ENCODE peak calls at places on chromosomes 4 and X, in five cellular contexts. J, N, O, H and P are unnamed samples.

GRCh38 chr4:111641813-111642579 is 503.3 kb upstream of the FAM241A start:
- DNase-seq in J (peak; percentile 84), N (peak; percentile 47), O (peak; percentile 52), H (peak; percentile 64), P (peak; percentile 60)

GRCh38 chr4:187184513-187184912 is 460.9 kb upstream of the FAT1 start:
- DNase-seq in J (no peak), N (no peak), O (peak; percentile 75), H (no peak), P (no peak)

GRCh38 chrX:112734250-112734649 is 54.5 kb upstream of the LHFPL1 start:
- DNase-seq in J (peak; percentile 4), N (no peak), O (no peak), H (no peak), P (no peak)

GRCh38 chr4:187612211-187612780 is 383.3 kb upstream of the ZFP42 start:
- DNase-seq in J (no peak), N (no peak), O (no peak), H (no peak), P (no peak)

GRCh38 chr4:143386812-143387211 is 50.1 kb downstream of the GAB1 start:
- DNase-seq in J (no peak), N (no peak), O (no peak), H (no peak), P (no peak)

GRCh38 chr4:149765630-149766029 is 50.0 kb downstream of the IQCM start:
- DNase-seq in J (no peak), N (no peak), O (no peak), H (no peak), P (no peak)

GRCh38 chrX:39162322-39162721 is 361.1 kb downstream of the MID1IP1 start:
- DNase-seq in J (peak; percentile 2), N (no peak), O (peak; percentile 57), H (peak; percentile 26), P (no peak)

GRCh38 chr4:166293551-166293950 is 420.5 kb downstream of the TLL1 start:
- DNase-seq in J (no peak), N (no peak), O (no peak), H (no peak), P (no peak)

GRCh38 chr4:121900132-121900983 is 30.1 kb upstream of the BBS7 start:
- DNase-seq in J (peak; percentile 57), N (peak; percentile 10), O (peak; percentile 35), H (peak; percentile 29), P (peak; percentile 32)

GRCh38 chr4:165016971-165017370 is 14.8 kb upstream of the TRIM60 start:
- DNase-seq in J (no peak), N (no peak), O (no peak), H (no peak), P (no peak)

GRCh38 chrX:70168238-70169188 is 8.8 kb upstream of the DGAT2L6 start:
- DNase-seq in J (peak; percentile 29), N (peak; percentile 10), O (no peak), H (no peak), P (no peak)

GRCh38 chrX:118239471-118239870 is 106.4 kb upstream of the WDR44 start:
- DNase-seq in J (no peak), N (no peak), O (no peak), H (no peak), P (no peak)

GRCh38 chrX:137988470-137988869 is 422.5 kb downstream of the ZIC3 start:
- DNase-seq in J (no peak), N (no peak), O (no peak), H (no peak), P (no peak)
- TF ChIP-seq CTCF in J (no peak), N (no peak), O (no peak), H (no peak), P (no peak)

GRCh38 chr4:38231626-38232025 is 271.4 kb downstream of the PTTG2 start:
- DNase-seq in J (no peak), N (no peak), O (peak; percentile 83), H (no peak), P (no peak)
- H3K27ac ChIP-seq in J (no peak overlapping the region), N (no peak overlapping the region), O (peak overlapping the region; percentile 89), H (peak overlapping the region; percentile 35), P (no peak overlapping the region)

DNA sequence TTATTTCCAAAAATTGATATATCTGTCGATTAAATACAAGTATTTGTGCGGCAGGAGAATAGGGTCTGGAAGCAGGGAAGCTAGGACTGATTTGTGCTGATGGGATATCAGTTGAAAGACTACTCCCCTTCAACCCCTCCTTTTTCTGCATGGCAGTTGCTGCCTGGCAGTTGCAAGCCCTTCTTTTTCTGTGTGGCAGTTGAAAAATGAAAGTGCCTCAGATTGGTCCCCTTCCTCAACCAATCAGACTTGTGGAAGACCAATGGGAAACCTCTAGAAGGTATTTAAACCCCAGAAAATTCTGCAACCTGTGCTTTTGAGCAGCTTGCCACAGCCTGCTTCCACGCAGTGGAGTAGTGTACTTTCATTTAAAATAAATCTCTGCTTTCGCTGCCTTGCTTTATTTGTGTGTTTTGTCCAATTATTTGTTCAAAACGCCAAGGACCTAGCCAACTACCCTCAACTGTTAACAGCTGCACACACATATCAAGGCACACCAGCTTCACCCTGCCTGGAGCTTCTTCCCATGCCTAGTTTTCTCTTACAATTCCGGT is 1.5 kb upstream of the TMA16 start:
- DNase-seq in J (no peak), N (no peak), O (no peak), H (no peak), P (no peak)
- TF ChIP-seq POLR2A in J (no peak), N (no peak), O (no peak), H (no peak), P (no peak)

GRCh38 chr4:156798438-156798837 is 173.2 kb downstream of the PDGFC start:
- DNase-seq in J (no peak), N (no peak), O (no peak), H (no peak), P (no peak)

GRCh38 chr4:156803056-156803455 is 168.5 kb downstream of the PDGFC start:
- DNase-seq in J (no peak), N (no peak), O (no peak), H (no peak), P (no peak)

GRCh38 chr4:156799121-156799589 is 172.4 kb downstream of the PDGFC start:
- DNase-seq in J (no peak), N (no peak), O (no peak), H (no peak), P (no peak)

GRCh38 chr4:156795727-156796126 is 175.9 kb downstream of the PDGFC start:
- DNase-seq in J (no peak), N (no peak), O (no peak), H (no peak), P (no peak)

GRCh38 chr4:156800463-156800862 is 171.1 kb downstream of the PDGFC start:
- DNase-seq in J (no peak), N (no peak), O (no peak), H (no peak), P (no peak)
- TF ChIP-seq CTCF in J (no peak), N (no peak), O (no peak), H (no peak), P (no peak)

GRCh38 chr4:73692701-73693100 is 47.7 kb upstream of the CXCL8 start:
- DNase-seq in J (no peak), N (no peak), O (no peak), H (no peak), P (no peak)
- H3K27ac ChIP-seq in J (no peak overlapping the region), N (no peak overlapping the region), O (no peak overlapping the region), H (no peak overlapping the region), P (no peak overlapping the region)

GRCh38 chr4:82891728-82892466 is 944 bp upstream of the SEC31A start:
- DNase-seq in J (no peak), N (no peak), O (no peak), H (no peak), P (no peak)

GRCh38 chr4:82890602-82890912 is 396 bp downstream of the SEC31A start:
- DNase-seq in J (no peak), N (no peak), O (no peak), H (no peak), P (no peak)

GRCh38 chr4:82889287-82889686 is 1.7 kb downstream of the SEC31A start:
- DNase-seq in J (no peak), N (no peak), O (no peak), H (no peak), P (no peak)

GRCh38 chr4:82892467-82892802 is 1.5 kb upstream of the SEC31A start:
- DNase-seq in J (no peak), N (no peak), O (no peak), H (no peak), P (no peak)

DNA sequence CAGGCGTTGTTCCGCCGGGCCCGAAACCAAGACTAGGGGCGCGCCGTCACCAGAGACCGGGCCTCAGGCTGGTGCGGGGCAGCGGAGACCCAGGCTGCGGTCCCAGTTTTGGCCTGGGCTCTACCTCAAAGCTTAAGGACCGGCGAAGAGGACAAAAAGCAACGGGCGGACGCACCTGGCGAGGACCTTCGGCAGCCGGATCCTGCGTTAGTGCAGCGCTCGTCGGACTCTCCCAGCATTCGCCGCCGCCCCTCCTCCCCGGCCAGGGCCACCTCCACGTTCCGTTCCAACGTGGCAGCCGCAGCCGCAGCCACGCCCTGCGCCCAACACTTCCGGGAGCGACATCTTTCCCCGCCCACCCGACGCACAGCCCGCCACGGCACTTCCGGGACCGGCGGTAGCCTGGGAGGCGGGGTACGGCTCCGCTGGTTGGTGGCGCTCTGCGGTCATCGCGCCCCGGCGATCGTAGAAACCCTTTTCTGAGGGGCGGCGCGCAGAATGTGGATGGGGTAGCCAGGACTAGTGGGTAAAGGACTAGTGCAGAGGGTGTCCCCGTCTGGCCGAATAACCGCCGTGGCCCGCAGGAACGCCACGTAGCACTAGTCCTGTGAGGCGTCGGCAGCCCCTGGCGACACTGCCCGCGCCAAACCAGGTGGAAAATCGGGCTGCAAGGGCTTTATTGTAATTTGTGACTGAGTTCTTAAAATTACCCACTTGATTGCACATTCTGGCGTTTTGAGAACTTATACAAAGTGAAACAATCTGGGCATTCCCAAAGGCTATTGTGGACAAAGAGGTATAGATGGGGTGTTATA is at the start of gene SEC31A:
- DNase-seq in J (peak; percentile 97), N (peak; percentile 70), O (peak; percentile 98), H (peak; percentile 97), P (peak; percentile 96)
- TF ChIP-seq POLR2A in J (peak; percentile 87), N (peak; percentile 90), O (peak; percentile 98), H (peak; percentile 99), P (peak; percentile 95)

GRCh38 chrX:128619490-128619889 is 567.3 kb upstream of the ACTRT1 start:
- DNase-seq in J (no peak), N (no peak), O (no peak), H (no peak), P (no peak)
- TF ChIP-seq CTCF in J (no peak), N (peak; percentile 9), O (no peak), H (no peak), P (no peak)

GRCh38 chr4:6118201-6118600 is 82.1 kb downstream of the JAKMIP1 start:
- DNase-seq in J (no peak), N (no peak), O (no peak), H (no peak), P (no peak)
- H3K27ac ChIP-seq in J (no peak overlapping the region), N (no peak overlapping the region), O (no peak overlapping the region), H (no peak overlapping the region), P (no peak overlapping the region)